ENCODE peak calls at places on chromosome 11, in eight cellular contexts. M, L, R, D, S, J, C and T are unnamed samples. For H3K9me3, the result is how much of the 10 kb centered on the place peaks cover.

GRCh38 chr11:130151196-130151595 is 8.4 kb upstream of the ST14 start:
- ATAC-seq in C (no peak), S (no peak), D (no peak), M (no peak), J (no peak), R (no peak), L (no peak), T (no peak)

GRCh38 chr11:21430532-21430931 is 761.1 kb downstream of the NELL1 start:
- ATAC-seq in C (no peak), S (no peak), D (no peak), L (no peak), J (no peak), M (no peak), R (no peak), T (no peak)

GRCh38 chr11:58616594-58616993 is 5.9 kb upstream of the CNTF start:
- ATAC-seq in D (no peak), M (no peak), J (peak), R (peak), L (peak), C (no peak), S (no peak), T (peak)

GRCh38 chr11:132050577-132051180 is 680.3 kb downstream of the NTM start:
- ATAC-seq in S (no peak), M (no peak), L (peak), J (no peak), D (no peak), R (no peak), C (no peak), T (no peak)

GRCh38 chr11:108944486-108945178 is 279.8 kb downstream of the DDX10 start:
- ATAC-seq in C (no peak), M (no peak), D (no peak), R (no peak), L (no peak), S (no peak), J (no peak), T (no peak)

GRCh38 chr11:123561046-123561781 is 93.2 kb downstream of the SCN3B start:
- ATAC-seq in C (no peak), D (no peak), J (peak), M (peak), L (peak), R (peak), S (peak), T (no peak)

GRCh38 chr11:59756496-59756840 is 1.3 kb downstream of the STX3 start:
- ATAC-seq in C (no peak), D (no peak), S (no peak), M (no peak), L (no peak), J (no peak), R (no peak), T (no peak)

GRCh38 chr11:109034341-109034696 is 369.4 kb downstream of the DDX10 start:
- ATAC-seq in M (no peak), J (no peak), L (no peak), S (no peak), R (no peak), C (no peak), D (no peak), T (no peak)

GRCh38 chr11:63489879-63490278 is 1.1 kb downstream of the PLAAT5 start:
- ATAC-seq in D (no peak), R (no peak), J (no peak), C (no peak), L (no peak), S (no peak), M (no peak), T (no peak)

GRCh38 chr11:63491614-63492372 is 826 bp upstream of the PLAAT5 start:
- ATAC-seq in R (peak), M (no peak), S (peak), D (peak), L (no peak), J (no peak), C (no peak), T (no peak)

GRCh38 chr11:63491240-63491587 is 247 bp upstream of the PLAAT5 start:
- ATAC-seq in D (no peak), J (no peak), S (peak), L (no peak), M (no peak), C (no peak), R (no peak), T (no peak)

GRCh38 chr11:63490551-63491239 is at the start of gene PLAAT5:
- ATAC-seq in J (peak), D (peak), M (peak), R (peak), C (peak), L (peak), S (peak), T (peak)

GRCh38 chr11:63488789-63489188 is 2.2 kb downstream of the PLAAT5 start:
- ATAC-seq in C (no peak), R (no peak), S (no peak), D (no peak), L (no peak), M (no peak), J (no peak), T (no peak)
- H3K9me3 ChIP-seq in C (under half), R (under half), S (under half), D (under half), L (under half), M (under half), J (under half), T (under half)

GRCh38 chr11:70833554-70833953 is 418.8 kb downstream of the SHANK2 start:
- ATAC-seq in R (no peak), S (no peak), M (no peak), J (no peak), C (no peak), L (no peak), D (no peak), T (no peak)

GRCh38 chr11:70836071-70836470 is 416.3 kb downstream of the SHANK2 start:
- ATAC-seq in M (no peak), R (peak), D (no peak), J (no peak), L (no peak), C (peak), S (peak), T (no peak)

GRCh38 chr11:70834277-70834940 is 418.0 kb downstream of the SHANK2 start:
- ATAC-seq in L (peak), M (no peak), R (no peak), S (no peak), D (no peak), C (no peak), J (no peak), T (no peak)

GRCh38 chr11:70834984-70835560 is 417.3 kb downstream of the SHANK2 start:
- ATAC-seq in M (no peak), L (no peak), D (no peak), J (no peak), S (no peak), C (no peak), R (no peak), T (no peak)

DNA sequence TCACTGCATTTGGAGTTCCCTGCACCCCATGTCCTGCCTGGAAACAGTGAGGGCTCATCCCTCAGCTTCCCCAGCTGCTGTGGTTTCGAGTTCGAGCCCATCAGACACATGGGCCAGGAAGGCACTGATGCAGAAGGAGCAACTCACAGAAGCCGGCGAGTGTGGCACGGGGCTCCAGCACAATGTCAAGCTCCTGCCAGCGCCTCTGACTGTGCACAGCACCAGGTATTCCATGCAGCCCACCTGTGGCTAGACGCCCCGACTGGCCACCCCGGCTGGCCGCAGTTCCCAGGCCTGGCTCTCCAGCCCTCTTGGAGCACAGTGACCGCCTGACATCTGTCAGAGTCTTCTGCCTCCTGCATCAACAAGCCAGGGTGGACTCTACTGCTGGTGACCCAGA is 419.4 kb downstream of the SHANK2 start:
- ATAC-seq in R (no peak), M (no peak), D (no peak), L (no peak), S (no peak), J (no peak), C (no peak), T (no peak)
- H3K9me3 ChIP-seq in R (under half), M (under half), D (under half), L (under half), S (under half), J (under half), C (under half), T (under half)

GRCh38 chr11:122434786-122435185 is 220.7 kb upstream of the UBASH3B start:
- ATAC-seq in L (no peak), J (no peak), R (no peak), D (no peak), C (no peak), M (no peak), S (no peak), T (no peak)

GRCh38 chr11:122436188-122436555 is 219.3 kb upstream of the UBASH3B start:
- ATAC-seq in S (no peak), J (no peak), M (no peak), C (no peak), R (no peak), L (no peak), D (no peak), T (no peak)

GRCh38 chr11:122424636-122425035 is 230.9 kb upstream of the UBASH3B start:
- ATAC-seq in R (no peak), C (peak), S (no peak), J (peak), M (no peak), L (no peak), D (no peak), T (no peak)

GRCh38 chr11:122435540-122436187 is 219.9 kb upstream of the UBASH3B start:
- ATAC-seq in L (no peak), C (no peak), M (no peak), J (no peak), R (no peak), S (no peak), D (no peak), T (no peak)

GRCh38 chr11:122430490-122430889 is 225.0 kb upstream of the UBASH3B start:
- ATAC-seq in C (no peak), R (no peak), L (no peak), J (peak), S (no peak), M (peak), D (no peak), T (no peak)
- H3K9me3 ChIP-seq in C (under half), R (under half), L (under half), J (under half), S (under half), M (under half), D (under half), T (under half)

GRCh38 chr11:50072226-50073112 is 39.8 kb downstream of the OR4C45 start:
- ATAC-seq in J (no peak), M (no peak), R (no peak), S (no peak), C (no peak), D (no peak), L (no peak), T (no peak)
- H3K9me3 ChIP-seq in J (under half), M (under half), R (half or more), S (under half), C (under half), D (under half), L (under half), T (under half)

DNA sequence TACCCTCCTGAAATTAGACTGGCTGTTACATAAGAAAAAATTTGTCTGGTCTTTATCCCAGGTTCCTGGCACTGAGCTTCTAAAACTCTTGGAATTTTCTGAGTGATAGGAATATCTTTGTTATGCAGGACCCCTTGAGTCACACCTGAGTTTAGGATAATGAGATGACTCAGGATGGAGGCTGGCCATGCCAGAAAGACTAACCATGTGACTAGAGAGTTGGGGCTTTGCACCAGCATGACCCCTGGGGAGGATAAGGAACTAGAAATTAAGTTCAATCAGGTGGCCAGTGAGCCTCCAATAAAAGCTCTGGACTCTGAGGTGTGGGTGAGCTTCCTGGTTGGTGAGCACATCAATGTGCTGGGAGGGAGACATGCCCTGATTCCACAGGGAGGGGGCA is 88.1 kb downstream of the XRRA1 start:
- ATAC-seq in C (no peak), S (no peak), L (no peak), M (no peak), J (no peak), D (no peak), R (no peak), T (no peak)
- H3K9me3 ChIP-seq in C (under half), S (under half), L (under half), M (under half), J (under half), D (under half), R (under half), T (under half)